ENCODE peak calls at places on chromosome 9, in eight cellular contexts. D, A, T, G, L, M, P and K are unnamed samples.

GRCh38 chr9:127904888-127905728 is 5.7 kb upstream of the ST6GALNAC6 start:
- DNase-seq in D (no peak), A (no peak), T (no peak), G (no peak), L (peak; percentile 60), M (no peak), P (no peak), K (no peak)

GRCh38 chr9:124815601-124816000 is 37.7 kb upstream of the WDR38 start:
- DNase-seq in D (no peak), A (no peak), T (no peak), G (no peak), L (no peak), M (no peak), P (no peak), K (no peak)

GRCh38 chr9:133188006-133188842 is 20.8 kb downstream of the OBP2B start:
- DNase-seq in D (peak; percentile 69), A (no peak), T (peak; percentile 32), G (no peak), L (no peak), M (no peak), P (no peak), K (no peak)

GRCh38 chr9:133701981-133702797 is 36.0 kb downstream of the SARDH start:
- DNase-seq in D (peak; percentile 59), A (no peak), T (no peak), G (no peak), L (peak; percentile 78), M (no peak), P (peak; percentile 42), K (peak; percentile 80)

GRCh38 chr9:16171851-16172250 is 619.0 kb downstream of the CCDC171 start:
- DNase-seq in D (no peak), A (no peak), T (no peak), G (no peak), L (no peak), M (no peak), P (no peak), K (no peak)

GRCh38 chr9:706606-707451 is 134.7 kb upstream of the DMRT1 start:
- DNase-seq in D (peak; percentile 74), A (peak; percentile 69), T (peak; percentile 83), G (peak; percentile 62), L (peak; percentile 5), M (peak; percentile 86), P (peak; percentile 68), K (peak; percentile 57)

GRCh38 chr9:113734826-113735225 is 141.3 kb upstream of the ZNF618 start:
- DNase-seq in D (no peak), A (no peak), T (no peak), G (no peak), L (no peak), M (no peak), P (no peak), K (no peak)

GRCh38 chr9:132582276-132582785 is at the start of gene BARHL1:
- DNase-seq in D (no peak), A (no peak), T (no peak), G (no peak), L (no peak), M (no peak), P (no peak), K (no peak)

GRCh38 chr9:3894764-3895163 is 369.0 kb upstream of the RFX3 start:
- DNase-seq in D (no peak), A (no peak), T (no peak), G (no peak), L (no peak), M (peak; percentile 92), P (peak; percentile 95), K (no peak)

GRCh38 chr9:121992571-121993212 is 100.4 kb downstream of the TTLL11 start:
- DNase-seq in D (peak; percentile 90), A (peak; percentile 34), T (peak; percentile 60), G (peak; percentile 49), L (peak; percentile 10), M (peak; percentile 86), P (peak; percentile 87), K (peak; percentile 84)

GRCh38 chr9:4547016-4547415 is 56.7 kb downstream of the SLC1A1 start:
- DNase-seq in D (peak; percentile 25), A (no peak), T (no peak), G (no peak), L (no peak), M (peak; percentile 60), P (peak; percentile 20), K (peak; percentile 53)

GRCh38 chr9:134034215-134035040 is 9.1 kb downstream of the BRD3OS start:
- DNase-seq in D (no peak), A (no peak), T (no peak), G (no peak), L (no peak), M (no peak), P (no peak), K (no peak)

GRCh38 chr9:93183663-93184438 is at the start of gene WNK2:
- DNase-seq in D (peak; percentile 75), A (peak; percentile 47), T (no peak), G (no peak), L (peak; percentile 29), M (peak; percentile 23), P (peak; percentile 9), K (peak; percentile 67)

GRCh38 chr9:93182572-93182971 is 1.4 kb upstream of the WNK2 start:
- DNase-seq in D (no peak), A (no peak), T (no peak), G (no peak), L (no peak), M (no peak), P (no peak), K (no peak)

GRCh38 chr9:93184439-93185221 is 691 bp downstream of the WNK2 start:
- DNase-seq in D (no peak), A (peak; percentile 13), T (peak; percentile 2), G (no peak), L (no peak), M (peak; percentile 23), P (no peak), K (no peak)

GRCh38 chr9:93181672-93182435 is 2.1 kb upstream of the WNK2 start:
- DNase-seq in D (no peak), A (no peak), T (no peak), G (no peak), L (no peak), M (no peak), P (no peak), K (no peak)

GRCh38 chr9:93183106-93183662 is 755 bp upstream of the WNK2 start:
- DNase-seq in D (no peak), A (no peak), T (no peak), G (no peak), L (no peak), M (no peak), P (no peak), K (no peak)
- H3K4me3 ChIP-seq in D (peak overlapping the region; percentile 23), A (peak overlapping the region; percentile 75), T (no peak overlapping the region), G (peak overlapping the region; percentile 76), L (peak overlapping the region; percentile 42), M (no peak overlapping the region), P (no peak overlapping the region), K (peak overlapping the region; percentile 51)

DNA sequence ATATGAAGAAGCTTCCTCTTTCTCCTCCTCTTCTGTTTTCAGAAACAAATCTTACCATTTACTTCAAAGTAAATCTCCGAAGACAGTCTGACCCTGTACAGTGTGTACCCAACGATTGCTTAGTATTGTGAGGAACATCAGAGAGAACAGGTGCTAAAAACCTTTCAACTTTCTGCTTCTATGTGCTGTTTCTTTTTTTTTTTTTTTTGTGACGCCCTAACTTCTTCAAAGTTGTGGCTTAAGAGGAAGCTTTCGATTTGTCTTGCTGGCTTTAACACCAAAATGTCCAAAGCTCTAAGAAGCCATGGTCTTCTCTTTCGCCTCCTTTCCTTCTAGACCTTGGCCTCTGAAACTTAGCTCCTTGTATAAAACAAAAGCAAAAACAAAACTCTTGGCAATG is 1.2 kb downstream of the TNFSF8 start:
- DNase-seq in D (no peak), A (no peak), T (no peak), G (no peak), L (peak; percentile 76), M (no peak), P (no peak), K (no peak)
- H3K27me3 ChIP-seq in D (peaks cover 6% of the 10 kb centered on the region), A (peaks cover 23% of the 10 kb centered on the region), T (peaks cover 2% of the 10 kb centered on the region), G (peaks cover 98% of the 10 kb centered on the region), L (no peaks in the 10 kb centered on the region), M (peaks cover 28% of the 10 kb centered on the region), P (peaks cover 17% of the 10 kb centered on the region), K (peaks cover 96% of the 10 kb centered on the region)

GRCh38 chr9:37297592-37297991 is 124.9 kb upstream of the GRHPR start:
- DNase-seq in D (no peak), A (no peak), T (no peak), G (no peak), L (no peak), M (no peak), P (no peak), K (no peak)

GRCh38 chr9:37301369-37302172 is 120.9 kb upstream of the GRHPR start:
- DNase-seq in D (no peak), A (no peak), T (no peak), G (no peak), L (no peak), M (no peak), P (no peak), K (no peak)

GRCh38 chr9:37300620-37301368 is 121.7 kb upstream of the GRHPR start:
- DNase-seq in D (peak; percentile 10), A (no peak), T (peak; percentile 12), G (no peak), L (no peak), M (peak; percentile 60), P (peak; percentile 37), K (no peak)

DNA sequence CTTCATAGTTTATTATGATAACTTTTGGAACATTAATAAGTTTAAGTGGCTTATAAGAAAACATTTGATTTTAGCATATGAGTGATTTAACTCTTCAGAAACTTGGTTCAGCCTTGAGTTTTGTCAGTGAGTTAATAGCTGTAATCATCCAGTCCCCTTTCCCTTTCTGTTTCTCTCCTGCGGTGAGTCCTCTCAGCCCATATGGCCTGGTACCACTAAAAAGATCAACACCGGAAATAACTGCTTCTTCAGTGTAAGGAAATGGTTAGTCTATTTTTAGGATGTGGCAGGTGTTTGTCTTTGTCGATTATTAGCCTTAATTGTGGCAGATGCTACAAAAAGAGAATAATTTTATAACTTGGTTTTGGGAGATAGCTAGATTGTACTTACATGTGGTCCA is 120.2 kb upstream of the GRHPR start:
- DNase-seq in D (no peak), A (no peak), T (no peak), G (no peak), L (peak; percentile 37), M (no peak), P (no peak), K (no peak)
- H3K4me3 ChIP-seq in D (no peak overlapping the region), A (no peak overlapping the region), T (no peak overlapping the region), G (no peak overlapping the region), L (no peak overlapping the region), M (no peak overlapping the region), P (no peak overlapping the region), K (no peak overlapping the region)

GRCh38 chr9:36791204-36791948 is 218.7 kb downstream of the MELK start:
- DNase-seq in D (no peak), A (no peak), T (peak; percentile 21), G (no peak), L (no peak), M (peak; percentile 11), P (no peak), K (peak; percentile 73)

GRCh38 chr9:36797471-36798220 is 225.0 kb downstream of the MELK start:
- DNase-seq in D (no peak), A (no peak), T (no peak), G (no peak), L (no peak), M (no peak), P (no peak), K (no peak)

GRCh38 chr9:36798350-36799065 is 225.8 kb downstream of the MELK start:
- DNase-seq in D (no peak), A (no peak), T (no peak), G (no peak), L (no peak), M (no peak), P (no peak), K (no peak)

GRCh38 chr9:36793277-36793676 is 220.6 kb downstream of the MELK start:
- DNase-seq in D (no peak), A (no peak), T (no peak), G (no peak), L (no peak), M (no peak), P (no peak), K (no peak)

GRCh38 chr9:36796671-36797419 is 224.2 kb downstream of the MELK start:
- DNase-seq in D (no peak), A (no peak), T (no peak), G (no peak), L (no peak), M (no peak), P (no peak), K (no peak)
- H3K27me3 ChIP-seq in D (peaks cover 5% of the 10 kb centered on the region), A (peaks cover 19% of the 10 kb centered on the region), T (peaks cover 4% of the 10 kb centered on the region), G (peaks cover 51% of the 10 kb centered on the region), L (no peaks in the 10 kb centered on the region), M (peaks cover 11% of the 10 kb centered on the region), P (no peaks in the 10 kb centered on the region), K (no peaks in the 10 kb centered on the region)